ENCODE peak calls at places on chromosomes 3 and 15, in four cellular contexts. Q is psoas muscle; D is stimulated activated CD4-positive, alpha-beta T cell treated with anti-CD3 and anti-CD28 coated beads, TNF-alpha, amount 100 ng/mL, for 1 hour; T is GM04504. J is an unnamed sample.

GRCh38 chr3:16885948-16886683 is 1.4 kb downstream of the PLCL2 start:
- DNase-seq in Q (no peak), D (no peak), T (no peak), J (no peak)

GRCh38 chr3:184481924-184482671 is 79.5 kb upstream of the EPHB3 start:
- DNase-seq in Q (no peak), D (no peak), T (no peak), J (no peak)

GRCh38 chr15:85706779-85707518 is 87.8 kb downstream of the KLHL25 start:
- DNase-seq in Q (no peak), D (no peak), T (no peak), J (peak; percentile 51)

GRCh38 chr15:52749250-52749649 is 40.9 kb downstream of the ONECUT1 start:
- DNase-seq in Q (no peak), D (no peak), T (no peak), J (no peak)

GRCh38 chr15:56371495-56372147 is 6.4 kb downstream of the TEX9 start:
- DNase-seq in Q (no peak), D (no peak), T (no peak), J (no peak)

GRCh38 chr15:89171136-89172072 is 50.0 kb downstream of the RLBP1 start:
- DNase-seq in Q (no peak), D (no peak), T (no peak), J (peak; percentile 47)

GRCh38 chr15:77121599-77121998 is 50.7 kb upstream of the TSPAN3 start:
- DNase-seq in Q (no peak), D (no peak), T (no peak), J (no peak)

GRCh38 chr3:46668116-46668515 is 25.4 kb downstream of the ALS2CL start:
- DNase-seq in Q (no peak), D (no peak), T (no peak), J (no peak)

GRCh38 chr3:84692261-84692660 is 266.5 kb upstream of the CADM2 start:
- DNase-seq in Q (no peak), D (no peak), T (no peak), J (no peak)

GRCh38 chr3:195443391-195443989 is 670 bp upstream of the ACAP2 start:
- DNase-seq in Q (no peak), D (no peak), T (no peak), J (no peak)

GRCh38 chr15:98838387-98839259 is 169.0 kb downstream of the PGPEP1L start:
- DNase-seq in Q (no peak), D (no peak), T (no peak), J (no peak)

GRCh38 chr3:197352382-197352781 is 54.0 kb upstream of the DLG1 start:
- DNase-seq in Q (peak; percentile 69), D (no peak), T (peak; percentile 78), J (no peak)

GRCh38 chr3:35422826-35423601 is 216.3 kb upstream of the ARPP21 start:
- DNase-seq in Q (no peak), D (no peak), T (no peak), J (no peak)

GRCh38 chr3:185503467-185503975 is 4.7 kb upstream of the TMEM41A start:
- DNase-seq in Q (no peak), D (no peak), T (no peak), J (no peak)

J was measured in activated CD8-positive, alpha-beta T cell treated with anti-CD3 and anti-CD28 coated beads, Interleukin-2, amount 10 ng/mL, durations not matched to agents 7 days and 5 days.